ENCODE peak calls at places on chromosomes 1 and 21, in four cellular contexts. H is NCI-H2081; L is activated naive CD8-positive, alpha-beta T cell treated with anti-CD3 and anti-CD28 coated beads for 36 hours; S is non-pigmented ciliary epithelial cell. U is an unnamed sample.

GRCh38 chr1:110986407-110986891 is 22.7 kb upstream of the LRIF1 start:
- DNase-seq in S (no peak), H (no peak), L (no peak), U (no peak)

GRCh38 chr1:150544204-150544603 is 5.0 kb upstream of the ADAMTSL4 start:
- DNase-seq in S (no peak), H (peak; percentile 93), L (no peak), U (no peak)

GRCh38 chr21:18529253-18529652 is 125.7 kb upstream of the TMPRSS15 start:
- DNase-seq in L (no peak), H (peak; percentile 1), S (peak; percentile 71), U (no peak)

GRCh38 chr1:154418062-154418897 is 13.1 kb downstream of the IL6R start:
- DNase-seq in S (no peak), L (no peak), H (peak; percentile 16), U (no peak)

GRCh38 chr1:154940213-154940879 is 3.8 kb upstream of the PMVK start:
- DNase-seq in S (no peak), L (no peak), H (no peak), U (no peak)

GRCh38 chr1:163664706-163665321 is 343.1 kb downstream of the NUF2 start:
- DNase-seq in H (no peak), S (no peak), L (no peak), U (no peak)

GRCh38 chr21:41600116-41600515 is 92.2 kb upstream of the TMPRSS2 start:
- DNase-seq in L (no peak), S (no peak), H (no peak), U (no peak)

GRCh38 chr1:170200665-170201397 is 55.1 kb downstream of the NTMT2 start:
- DNase-seq in L (no peak), H (no peak), S (no peak), U (no peak)